ENCODE peak calls at places on chromosomes 11 and 22, in eight cellular contexts. A, K, S, M, F, N, P and C are unnamed samples. For H3K4me1, the result is how much of the 10 kb centered on the place peaks cover.

GRCh38 chr11:95877288-95877687 is 46.6 kb downstream of the MTMR2 start:
- DNase-seq in A (peak), K (no peak), S (no peak), M (no peak), F (no peak), N (no peak), P (peak), C (no peak)

GRCh38 chr11:128483211-128483788 is 104.1 kb downstream of the ETS1 start:
- DNase-seq in A (no peak), K (no peak), S (no peak), M (no peak), F (no peak), N (no peak), P (no peak), C (no peak)

GRCh38 chr11:44899959-44900358 is 50.7 kb downstream of the TP53I11 start:
- DNase-seq in A (peak), K (peak), S (no peak), M (no peak), F (no peak), N (no peak), P (peak), C (no peak)

GRCh38 chr11:34790620-34791019 is 125.6 kb downstream of the APIP start:
- DNase-seq in A (no peak), K (no peak), S (no peak), M (no peak), F (no peak), N (no peak), P (peak), C (no peak)

GRCh38 chr11:116517077-116517476 is 255.7 kb downstream of the BUD13 start:
- DNase-seq in A (no peak), K (no peak), S (no peak), M (no peak), F (no peak), N (no peak), P (no peak), C (peak)

GRCh38 chr11:60838132-60838531 is 3.8 kb upstream of the CCDC86 start:
- DNase-seq in A (no peak), K (no peak), S (no peak), M (no peak), F (no peak), N (no peak), P (no peak), C (no peak)

GRCh38 chr11:2816941-2817421 is 68.6 kb downstream of the CDKN1C start:
- DNase-seq in A (peak), K (no peak), S (no peak), M (no peak), F (peak), N (no peak), P (no peak), C (no peak)

GRCh38 chr11:79439893-79440450 is 858 bp downstream of the TENM4 start:
- DNase-seq in A (no peak), K (no peak), S (peak), M (no peak), F (peak), N (no peak), P (no peak), C (peak)

GRCh38 chr11:77267910-77268309 is 33.6 kb downstream of the GDPD4 start:
- DNase-seq in A (peak), K (no peak), S (no peak), M (no peak), F (no peak), N (no peak), P (no peak), C (no peak)

GRCh38 chr11:116640641-116641402 is 132.0 kb downstream of the BUD13 start:
- DNase-seq in A (no peak), K (no peak), S (no peak), M (no peak), F (no peak), N (peak), P (no peak), C (no peak)

GRCh38 chr11:103007521-103007920 is 52.0 kb upstream of the MMP13 start:
- DNase-seq in A (peak), K (no peak), S (no peak), M (no peak), F (no peak), N (no peak), P (no peak), C (no peak)

GRCh38 chr11:1150769-1151365 is 6.9 kb upstream of the MUC5AC start:
- DNase-seq in A (peak), K (no peak), S (peak), M (no peak), F (peak), N (no peak), P (peak), C (no peak)

GRCh38 chr11:5548440-5548839 is at the start of gene OR52H1:
- DNase-seq in A (no peak), K (no peak), S (no peak), M (no peak), F (no peak), N (no peak), P (no peak), C (no peak)

GRCh38 chr22:37331034-37331428 is 48.7 kb downstream of the CYTH4 start:
- DNase-seq in A (peak), K (no peak), S (no peak), M (no peak), F (peak), N (no peak), P (peak), C (no peak)

GRCh38 chr22:45805413-45805812 is 133.8 kb downstream of the ATXN10 start:
- DNase-seq in A (peak), K (no peak), S (no peak), M (no peak), F (no peak), N (no peak), P (peak), C (no peak)

GRCh38 chr22:45804319-45804985 is 132.8 kb downstream of the ATXN10 start:
- DNase-seq in A (peak), K (no peak), S (no peak), M (no peak), F (no peak), N (no peak), P (no peak), C (no peak)

GRCh38 chr22:45802074-45802473 is 130.4 kb downstream of the ATXN10 start:
- DNase-seq in A (no peak), K (no peak), S (no peak), M (no peak), F (no peak), N (no peak), P (no peak), C (no peak)

GRCh38 chr22:45807156-45807915 is 135.7 kb downstream of the ATXN10 start:
- DNase-seq in A (peak), K (no peak), S (no peak), M (no peak), F (no peak), N (no peak), P (no peak), C (no peak)

DNA sequence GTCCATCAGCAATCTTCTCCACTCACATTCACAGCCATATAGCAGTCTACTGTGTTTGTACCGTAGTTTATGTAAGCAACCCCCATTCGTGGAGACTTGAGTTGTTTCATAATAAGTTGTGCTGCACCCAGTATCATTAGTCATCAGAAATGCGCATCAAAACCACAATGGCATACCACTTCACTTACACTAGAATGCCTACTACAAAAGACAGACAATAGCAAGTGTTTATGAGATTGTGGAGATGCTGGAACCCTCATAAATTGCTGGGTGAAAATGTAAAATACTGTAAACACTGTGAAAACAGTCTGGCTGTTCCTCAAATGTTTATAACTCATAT is 133.3 kb downstream of the ATXN10 start:
- DNase-seq in A (peak), K (peak), S (no peak), M (no peak), F (no peak), N (no peak), P (peak), C (no peak)
- H3K4me1 ChIP-seq in A (under half), K (under half), S (under half), M (under half), F (under half), N (under half), P (under half), C (under half)

DNA sequence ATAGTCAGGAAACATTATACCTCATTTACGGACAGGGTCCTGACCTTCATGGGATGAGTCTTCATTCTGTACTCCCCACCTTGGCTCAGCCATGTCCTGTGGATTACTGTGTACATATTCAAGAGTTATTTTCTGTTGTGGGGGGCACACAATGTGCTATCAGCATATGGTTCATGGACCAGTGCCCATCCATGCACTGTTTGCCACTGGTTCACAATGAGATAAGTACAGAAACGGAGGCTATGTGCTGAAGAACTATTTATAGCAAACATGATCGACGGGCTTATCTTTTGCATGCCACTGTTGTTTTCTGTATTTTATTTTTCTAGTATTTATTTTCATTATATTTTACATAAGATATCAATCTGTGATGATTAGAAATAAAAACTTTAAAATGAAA is 56.4 kb upstream of the CCDC89 start:
- DNase-seq in A (no peak), K (no peak), S (no peak), M (no peak), F (no peak), N (no peak), P (no peak), C (no peak)
- H3K27ac ChIP-seq in A (no peak), K (no peak), S (no peak), M (peak), F (peak), N (no peak), P (no peak), C (no peak)

GRCh38 chr11:23555085-23555484 is 694.8 kb upstream of the CCDC179 start:
- DNase-seq in A (peak), K (no peak), S (no peak), M (no peak), F (no peak), N (no peak), P (peak), C (no peak)

GRCh38 chr11:23556163-23556750 is 696.0 kb upstream of the CCDC179 start:
- DNase-seq in A (no peak), K (no peak), S (no peak), M (no peak), F (no peak), N (no peak), P (no peak), C (no peak)

DNA sequence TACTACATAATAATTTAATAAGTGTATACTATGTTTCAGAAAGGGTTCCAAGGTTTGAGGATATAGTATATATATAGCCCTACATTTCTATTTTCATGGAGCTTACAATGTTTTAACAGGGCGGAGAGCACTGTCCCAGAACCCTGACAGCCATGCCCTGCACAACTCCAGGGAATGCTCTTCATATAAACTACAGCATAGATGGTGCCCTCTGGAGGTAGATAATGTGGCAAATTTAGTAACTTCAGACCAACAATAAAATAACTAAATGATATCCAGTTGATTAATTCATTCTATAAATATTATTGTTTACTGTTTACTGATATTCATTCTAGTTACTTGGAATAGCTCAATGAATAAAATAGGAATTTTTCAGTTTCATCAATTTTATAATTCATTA is 693.7 kb upstream of the CCDC179 start:
- DNase-seq in A (no peak), K (no peak), S (no peak), M (peak), F (no peak), N (no peak), P (no peak), C (no peak)
- TF ChIP-seq CTCF in A (no peak), K (no peak), S (no peak), M (no peak), F (no peak), N (no peak), P (no peak), C (peak)

GRCh38 chr22:44386386-44387035 is 73.8 kb upstream of the SHISAL1 start:
- DNase-seq in A (no peak), K (no peak), S (no peak), M (no peak), F (peak), N (no peak), P (no peak), C (no peak)
- H3K4me1 ChIP-seq in A (under half), K (under half), S (under half), M (under half), F (under half), N (under half), P (under half), C (under half)

GRCh38 chr22:46035380-46035741 is 58.4 kb upstream of the WNT7B start:
- DNase-seq in A (no peak), K (no peak), S (no peak), M (no peak), F (no peak), N (no peak), P (no peak), C (no peak)
- H3K27ac ChIP-seq in A (peak), K (peak), S (peak), M (peak), F (peak), N (peak), P (peak), C (peak)

GRCh38 chr11:112958670-112959069 is 2.5 kb upstream of the NCAM1 start:
- DNase-seq in A (peak), K (peak), S (no peak), M (no peak), F (no peak), N (no peak), P (no peak), C (no peak)
- TF ChIP-seq CTCF in A (no peak), K (no peak), S (no peak), M (no peak), F (no peak), N (no peak), P (no peak), C (no peak)

GRCh38 chr22:22164541-22165272 is 79.9 kb upstream of the VPREB1 start:
- DNase-seq in A (no peak), K (no peak), S (no peak), M (no peak), F (no peak), N (no peak), P (no peak), C (no peak)

GRCh38 chr22:22168190-22168940 is 76.2 kb upstream of the VPREB1 start:
- DNase-seq in A (peak), K (peak), S (no peak), M (peak), F (no peak), N (no peak), P (no peak), C (no peak)

GRCh38 chr22:22166941-22167713 is 77.5 kb upstream of the VPREB1 start:
- DNase-seq in A (no peak), K (no peak), S (no peak), M (no peak), F (no peak), N (no peak), P (no peak), C (no peak)

GRCh38 chr22:22167791-22168189 is 76.8 kb upstream of the VPREB1 start:
- DNase-seq in A (no peak), K (no peak), S (no peak), M (no peak), F (no peak), N (no peak), P (no peak), C (no peak)

DNA sequence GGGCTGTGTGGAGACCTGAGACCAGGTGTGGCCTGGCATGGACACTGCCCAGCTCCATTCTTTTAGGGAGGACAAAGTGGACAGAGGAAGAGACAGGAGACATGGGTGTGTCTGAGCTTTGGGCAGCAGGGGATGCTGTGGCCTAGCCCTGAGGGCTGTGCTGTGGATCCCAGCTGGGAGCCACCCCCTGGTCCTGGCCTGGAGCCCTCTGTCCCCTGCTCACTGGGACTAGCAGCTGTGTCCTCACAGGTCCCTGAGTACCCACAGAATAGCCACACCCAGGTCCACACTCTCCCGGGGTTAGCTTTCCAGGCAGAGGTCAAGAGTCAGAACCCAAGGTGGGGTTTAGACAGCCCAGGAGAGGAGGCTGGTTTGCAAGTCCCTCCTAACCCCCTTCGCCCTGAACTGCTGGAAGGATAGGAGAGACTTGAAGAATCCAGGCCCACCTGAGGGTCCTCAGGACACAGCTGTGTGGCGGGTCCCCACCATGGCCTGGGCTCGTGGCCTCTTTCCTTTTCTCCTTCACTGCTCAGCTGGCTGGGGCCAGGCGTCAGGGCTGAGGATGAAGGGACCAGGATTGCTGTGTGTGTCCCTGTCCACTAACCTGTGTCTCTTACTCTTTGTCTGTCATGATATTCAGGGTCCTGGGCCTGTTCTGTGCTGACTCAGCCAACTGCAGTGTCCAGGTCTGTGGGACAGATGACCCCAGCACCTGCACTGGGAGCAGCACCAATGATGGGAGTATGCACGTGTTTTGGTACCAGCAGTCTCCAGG is 78.5 kb upstream of the VPREB1 start:
- DNase-seq in A (no peak), K (no peak), S (no peak), M (no peak), F (no peak), N (no peak), P (no peak), C (no peak)
- H3K4me1 ChIP-seq in A (under half), K (under half), S (under half), M (under half), F (under half), N (under half), P (under half), C (under half)

DNA sequence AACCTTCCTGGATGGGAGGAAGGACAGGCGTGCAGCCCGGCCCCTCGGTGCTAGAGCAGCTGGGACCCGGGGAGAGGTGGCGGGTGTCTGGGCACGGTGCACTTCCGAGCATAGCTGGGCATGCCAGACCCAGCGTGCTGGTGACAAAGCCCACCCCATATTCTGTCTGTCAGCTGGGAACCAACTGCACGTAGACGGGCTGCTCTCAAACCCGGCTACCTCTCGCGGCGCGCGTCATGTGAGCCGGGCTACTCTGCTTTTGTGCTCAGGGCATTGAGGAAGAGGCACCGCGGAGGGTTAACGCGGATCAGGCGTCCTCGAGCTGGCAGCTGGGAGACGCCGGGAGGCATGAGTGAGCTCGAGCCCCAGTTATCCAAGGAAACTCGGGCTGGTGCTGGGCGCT is 425.8 kb downstream of the SHANK2 start:
- DNase-seq in A (no peak), K (no peak), S (no peak), M (peak), F (peak), N (no peak), P (no peak), C (no peak)
- H3K27ac ChIP-seq in A (no peak), K (no peak), S (no peak), M (peak), F (no peak), N (no peak), P (no peak), C (no peak)

DNA sequence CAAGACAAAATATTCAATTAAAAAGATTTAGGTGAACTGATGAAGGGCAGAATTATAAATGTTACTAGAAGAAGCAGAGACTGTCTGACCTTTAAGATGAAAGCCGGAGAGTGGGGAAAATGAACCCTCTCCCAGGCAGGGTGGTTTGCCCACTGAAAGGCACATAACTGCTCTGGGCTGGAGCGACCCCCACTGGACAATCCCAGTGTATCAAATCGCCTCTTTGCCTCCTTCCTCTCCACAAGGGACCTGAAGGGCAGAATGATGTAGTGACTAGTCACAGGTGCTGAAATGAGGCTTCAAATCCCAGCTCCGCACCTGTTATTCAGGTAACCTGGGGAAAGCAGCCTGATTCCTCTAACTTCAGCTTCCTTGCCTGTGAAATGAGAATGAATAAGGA is 69.0 kb downstream of the EFCAB6 start:
- DNase-seq in A (no peak), K (no peak), S (no peak), M (no peak), F (no peak), N (no peak), P (no peak), C (no peak)
- TF ChIP-seq CTCF in A (no peak), K (peak), S (no peak), M (no peak), F (no peak), N (no peak), P (no peak), C (no peak)

GRCh38 chr11:68212421-68213134 is 518 bp downstream of the KMT5B start:
- DNase-seq in A (peak), K (peak), S (peak), M (peak), F (peak), N (peak), P (peak), C (peak)
- H3K4me1 ChIP-seq in A (under half), K (under half), S (half or more), M (half or more), F (half or more), N (under half), P (under half), C (half or more)